ENCODE peak calls at places on chromosomes 16 and 17, in five cellular contexts. V is mammary epithelial cell, K is heart left ventricle, X is stomach, Z is osteoblast. P is an unnamed sample.
A peak's percentile ranks its signal among the peaks of the same experiment; 100 is the strongest.

GRCh38 chr16:75197522-75198134 is 9.3 kb downstream of the CTRB2 start:
- DNase-seq in X (peak; percentile 8), Z (peak; percentile 43), K (no peak), V (no peak), P (no peak)

GRCh38 chr17:41711669-41712400 is at the start of gene GAST:
- DNase-seq in Z (peak; percentile 74), V (no peak), K (no peak), X (no peak), P (no peak)

GRCh38 chr16:7545251-7545650 is 212.6 kb downstream of the RBFOX1 start:
- DNase-seq in Z (no peak), X (no peak), V (no peak), K (no peak), P (no peak)

GRCh38 chr16:11481987-11482386 is 104.7 kb downstream of the LITAF start:
- DNase-seq in V (no peak), K (no peak), X (no peak), Z (peak; percentile 66), P (no peak)

GRCh38 chr17:2172447-2172938 is 117.6 kb downstream of the HIC1 start:
- DNase-seq in K (peak; percentile 56), Z (no peak), V (peak; percentile 55), X (no peak), P (no peak)

GRCh38 chr17:66786101-66786500 is 48.8 kb upstream of the CACNG5 start:
- DNase-seq in Z (no peak), K (no peak), X (no peak), V (no peak), P (no peak)

GRCh38 chr17:79542718-79543117 is 68.1 kb downstream of the RBFOX3 start:
- DNase-seq in X (no peak), K (no peak), Z (no peak), V (no peak), P (no peak)

GRCh38 chr17:71828182-71828596 is 292.6 kb upstream of the SOX9 start:
- DNase-seq in V (peak; percentile 13), X (no peak), Z (peak; percentile 14), K (no peak), P (no peak)

GRCh38 chr16:7853197-7853596 is 520.6 kb downstream of the RBFOX1 start:
- DNase-seq in X (no peak), Z (no peak), K (no peak), V (no peak), P (no peak)

GRCh38 chr16:50699345-50700159 is 6.1 kb downstream of the NOD2 start:
- DNase-seq in Z (no peak), V (peak; percentile 98), X (no peak), K (no peak), P (no peak)

GRCh38 chr17:8488931-8489330 is 53.2 kb downstream of the NDEL1 start:
- DNase-seq in K (peak; percentile 52), Z (peak; percentile 97), V (peak; percentile 75), X (no peak), P (no peak)

GRCh38 chr17:55325405-55325804 is 60.6 kb downstream of the HLF start:
- DNase-seq in X (no peak), K (no peak), Z (no peak), V (no peak), P (no peak)

GRCh38 chr17:67467500-67468481 is 90.7 kb downstream of the PITPNC1 start:
- DNase-seq in K (no peak), Z (no peak), X (no peak), V (no peak), P (no peak)

GRCh38 chr16:62638324-62638911 is 602.2 kb upstream of the CDH8 start:
- DNase-seq in K (peak; percentile 11), Z (no peak), V (no peak), X (no peak), P (no peak)

GRCh38 chr16:66904846-66905632 is 13.6 kb downstream of the CDH16 start:
- DNase-seq in K (peak; percentile 47), Z (peak; percentile 80), V (no peak), X (peak; percentile 37), P (no peak)

GRCh38 chr16:81630632-81631026 is 148.5 kb upstream of the PLCG2 start:
- DNase-seq in Z (no peak), K (no peak), V (no peak), X (no peak), P (no peak)

GRCh38 chr16:815861-816260 is 15.3 kb upstream of the GNG13 start:
- DNase-seq in X (no peak), K (no peak), V (no peak), Z (no peak), P (no peak)

GRCh38 chr17:64998436-64999190 is 57.9 kb downstream of the GNA13 start:
- DNase-seq in V (no peak), Z (no peak), K (no peak), X (no peak), P (no peak)

GRCh38 chr17:73657473-73658116 is 13.3 kb upstream of the SDK2 start:
- DNase-seq in X (peak; percentile 65), Z (no peak), V (peak; percentile 34), K (no peak), P (peak; percentile 68)

GRCh38 chr17:59829217-59830006 is 63.3 kb downstream of the TUBD1 start:
- DNase-seq in V (peak; percentile 99), Z (peak; percentile 70), K (peak; percentile 56), X (no peak), P (peak; percentile 66)

GRCh38 chr17:59826741-59827453 is 65.8 kb downstream of the TUBD1 start:
- DNase-seq in Z (no peak), V (no peak), K (no peak), X (no peak), P (peak; percentile 34)

GRCh38 chr17:59828478-59828760 is 64.3 kb downstream of the TUBD1 start:
- DNase-seq in Z (no peak), K (no peak), V (no peak), X (no peak), P (no peak)

GRCh38 chr17:59825533-59826316 is 67.0 kb downstream of the TUBD1 start:
- DNase-seq in V (peak; percentile 90), Z (peak; percentile 77), X (no peak), K (no peak), P (no peak)

GRCh38 chr17:59827721-59828477 is 64.8 kb downstream of the TUBD1 start:
- DNase-seq in Z (no peak), K (no peak), X (no peak), V (no peak), P (peak; percentile 54)
- H3K4me3 ChIP-seq in Z (no peak overlapping the region), K (no peak overlapping the region), X (no peak overlapping the region), V (no peak overlapping the region), P (no peak overlapping the region)

DNA sequence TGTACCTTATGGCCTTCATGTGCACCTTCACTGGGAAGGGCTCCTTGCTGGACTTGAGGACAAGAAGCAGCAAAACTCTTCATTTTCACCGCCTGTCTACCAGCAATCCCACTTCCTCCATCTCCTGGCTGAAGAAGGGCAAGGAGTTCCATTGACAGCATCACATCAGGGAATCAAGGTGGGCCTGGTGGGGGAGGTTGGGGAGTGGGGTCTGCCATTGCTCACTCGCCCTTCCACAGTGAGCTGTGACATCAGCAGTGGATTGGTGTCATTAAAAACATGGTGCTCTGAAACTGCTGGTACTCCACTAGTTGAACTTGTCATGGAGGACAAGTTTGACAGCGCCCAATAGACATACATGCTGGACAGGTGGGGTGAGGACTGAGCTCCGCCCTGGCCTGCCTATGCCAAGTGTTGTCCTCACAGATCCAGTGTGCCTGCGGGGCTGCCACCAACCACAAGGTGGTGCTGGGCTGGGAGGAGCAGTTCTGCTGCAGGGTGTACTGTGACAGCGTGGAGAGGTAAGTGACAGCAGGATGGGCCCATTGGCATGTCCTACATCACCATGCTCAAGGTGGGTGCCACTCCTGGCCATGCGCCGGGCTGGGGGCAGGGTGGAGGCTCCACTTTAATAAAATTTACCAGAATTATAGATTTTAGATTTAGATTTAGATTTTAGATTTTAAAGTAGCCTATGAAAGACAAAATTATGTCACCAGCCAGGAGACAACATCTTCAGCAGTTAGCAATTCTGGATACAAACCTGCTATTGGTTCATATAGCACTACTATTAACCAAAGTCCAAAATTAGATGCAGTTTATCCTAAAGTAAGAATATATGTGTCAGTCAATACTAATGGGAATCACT is 1729.1 kb downstream of the TP53TG3F start:
- DNase-seq in V (no peak), X (no peak), Z (peak; percentile 53), K (no peak), P (no peak)
- TF ChIP-seq CTCF in V (peak; percentile 67), X (no peak), Z (no peak), K (no peak), P (no peak)

GRCh38 chr16:17309510-17309909 is 161.2 kb downstream of the XYLT1 start:
- DNase-seq in Z (no peak), K (no peak), X (no peak), V (no peak), P (no peak)

GRCh38 chr16:17311333-17312099 is 159.2 kb downstream of the XYLT1 start:
- DNase-seq in X (no peak), V (no peak), Z (no peak), K (no peak), P (no peak)

GRCh38 chr16:17313085-17313611 is 157.6 kb downstream of the XYLT1 start:
- DNase-seq in V (peak; percentile 35), X (no peak), K (peak; percentile 23), Z (no peak), P (no peak)

GRCh38 chr16:17314148-17314547 is 156.6 kb downstream of the XYLT1 start:
- DNase-seq in X (no peak), V (no peak), Z (no peak), K (no peak), P (no peak)

DNA sequence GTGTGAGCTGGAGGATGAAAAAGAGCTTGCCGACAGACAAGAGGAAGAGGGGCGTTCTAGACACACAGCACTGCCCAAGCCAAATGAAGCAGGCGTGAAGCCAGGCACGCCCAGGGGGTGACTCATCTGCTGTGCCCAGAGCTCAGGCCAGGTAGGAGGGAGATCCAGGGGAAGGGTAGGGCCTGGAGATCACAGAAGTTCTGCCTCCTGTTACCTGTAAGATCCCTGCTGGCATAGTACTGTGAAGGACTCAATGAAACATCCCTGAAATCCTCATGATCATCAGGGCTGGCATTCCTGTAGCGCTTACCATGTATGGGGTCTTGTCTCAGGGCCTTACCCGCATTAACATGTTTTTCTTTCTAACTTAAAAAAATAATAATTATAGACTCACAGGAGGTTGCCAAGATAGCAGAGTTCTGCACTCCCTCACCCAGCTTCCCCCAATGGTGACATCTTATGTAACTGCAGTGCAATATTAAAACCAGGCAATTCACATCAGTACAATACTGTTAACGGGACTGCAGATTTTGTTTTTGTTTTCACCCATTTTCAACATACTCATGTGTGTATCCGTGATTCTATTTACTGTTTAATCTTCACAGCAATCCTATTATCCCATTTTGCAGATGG is 158.5 kb downstream of the XYLT1 start:
- DNase-seq in Z (no peak), V (peak; percentile 65), X (peak; percentile 70), K (no peak), P (no peak)
- H3K27ac ChIP-seq in Z (no peak overlapping the region), V (peak overlapping the region; percentile 28), X (peak overlapping the region; percentile 77), K (no peak overlapping the region), P (peak overlapping the region; percentile 13)

GRCh38 chr17:76670708-76671122 is 27.2 kb upstream of the ST6GALNAC1 start:
- DNase-seq in K (no peak), X (no peak), V (no peak), Z (no peak), P (no peak)
- H3K4me3 ChIP-seq in K (no peak overlapping the region), X (peak overlapping the region; percentile 63), V (no peak overlapping the region), Z (no peak overlapping the region), P (no peak overlapping the region)

GRCh38 chr16:82655315-82655714 is 28.5 kb downstream of the CDH13 start:
- DNase-seq in K (peak; percentile 38), Z (peak; percentile 84), V (no peak), X (peak; percentile 36), P (peak; percentile 65)
- TF ChIP-seq CTCF in K (no peak), Z (no peak), V (no peak), X (no peak), P (no peak)